ENCODE peak calls at places on chromosomes 3 and 15, in five cellular contexts. Z is H9, N is stromal cell of bone marrow, Y is IMR-90, I is dorsolateral prefrontal cortex. O is an unnamed sample.
A peak's percentile ranks its signal among the peaks of the same experiment; 100 is the strongest.

GRCh38 chr15:51759557-51760070 is 8.2 kb downstream of the TMOD2 start:
- DNase-seq in Z (peak; percentile 48), N (peak; percentile 88), Y (peak; percentile 97), I (no peak), O (no peak)

GRCh38 chr15:65100427-65100826 is 14.6 kb downstream of the UBAP1L start:
- DNase-seq in Z (no peak), N (no peak), Y (no peak), I (no peak), O (no peak)

GRCh38 chr3:196336319-196337145 is 1.7 kb downstream of the TM4SF19 start:
- DNase-seq in Z (no peak), N (no peak), Y (no peak), I (no peak), O (no peak)

GRCh38 chr3:159779883-159780282 is 208.8 kb upstream of the IL12A start:
- DNase-seq in Z (no peak), N (no peak), Y (no peak), I (no peak), O (no peak)

GRCh38 chr3:20608054-20608738 is 422.2 kb upstream of the SGO1 start:
- DNase-seq in Z (no peak), N (no peak), Y (no peak), I (no peak), O (no peak)

GRCh38 chr15:29103825-29104565 is 165.6 kb downstream of the NSMCE3 start:
- DNase-seq in Z (peak; percentile 91), N (peak; percentile 36), Y (peak; percentile 68), I (peak; percentile 56), O (no peak)

GRCh38 chr3:112092439-112093179 is 6.4 kb downstream of the C3orf52 start:
- DNase-seq in Z (no peak), N (peak; percentile 39), Y (peak; percentile 37), I (no peak), O (no peak)

GRCh38 chr3:134677196-134677986 is 26.6 kb upstream of the KY start:
- DNase-seq in Z (peak; percentile 84), N (no peak), Y (no peak), I (no peak), O (no peak)

GRCh38 chr15:34847598-34847997 is 52.2 kb upstream of the ACTC1 start:
- DNase-seq in Z (no peak), N (no peak), Y (no peak), I (no peak), O (no peak)

GRCh38 chr3:125202197-125202596 is 10.4 kb downstream of the SLC12A8 start:
- DNase-seq in Z (no peak), N (no peak), Y (peak; percentile 25), I (no peak), O (no peak)

GRCh38 chr3:46578973-46579755 is 13.1 kb upstream of the LRRC2 start:
- DNase-seq in Z (no peak), N (no peak), Y (no peak), I (no peak), O (no peak)

GRCh38 chr15:94206463-94207167 is 24.7 kb upstream of the MCTP2 start:
- DNase-seq in Z (no peak), N (peak; percentile 80), Y (peak; percentile 89), I (no peak), O (no peak)

GRCh38 chr3:141729240-141729639 is 8.9 kb upstream of the RNF7 start:
- DNase-seq in Z (no peak), N (no peak), Y (no peak), I (no peak), O (no peak)

O was measured in hypothalamus.